ENCODE peak calls at places on chromosomes 2 and 18, in ten cellular contexts. One of them, this sample, is unnamed.

GRCh38 chr18:32048507-32049091 is 30.0 kb downstream of the RNF125 start:
- DNase-seq in retina: no peak
- DNase-seq in NCI-H1092 treated with DMSO at 0.1 percent for 48 hours: no peak
- DNase-seq in activated CD4-positive, alpha-beta T cell treated with anti-CD3 and anti-CD28 coated beads, Interleukin-2, amount 50 U/mL, for 4 hours: no peak
- DNase-seq in amniotic epithelial cell: peak
- DNase-seq in SHP77: no peak
- DNase-seq in WTC11: no peak
- DNase-seq in stimulated activated naive CD8-positive, alpha-beta T cell treated with anti-CD3 and anti-CD28 coated beads, Interleukin-15, amount 100 ng/mL, for 72 hours: no peak
- DNase-seq in stimulated activated CD8-positive, alpha-beta memory T cell treated with anti-CD3 and anti-CD28 coated beads, Interleukin-15, amount 100 ng/mL, for 1 hour: no peak
- DNase-seq in HTR-8/SVneo: no peak
- DNase-seq in this sample: no peak

GRCh38 chr2:157540102-157540501 is 88.6 kb downstream of the ACVR1C start:
- DNase-seq in retina: no peak
- DNase-seq in NCI-H1092 treated with DMSO at 0.1 percent for 48 hours: no peak
- DNase-seq in activated CD4-positive, alpha-beta T cell treated with anti-CD3 and anti-CD28 coated beads, Interleukin-2, amount 50 U/mL, for 4 hours: no peak
- DNase-seq in amniotic epithelial cell: no peak
- DNase-seq in SHP77: no peak
- DNase-seq in WTC11: no peak
- DNase-seq in stimulated activated naive CD8-positive, alpha-beta T cell treated with anti-CD3 and anti-CD28 coated beads, Interleukin-15, amount 100 ng/mL, for 72 hours: no peak
- DNase-seq in stimulated activated CD8-positive, alpha-beta memory T cell treated with anti-CD3 and anti-CD28 coated beads, Interleukin-15, amount 100 ng/mL, for 1 hour: no peak
- DNase-seq in HTR-8/SVneo: no peak
- DNase-seq in this sample: no peak

GRCh38 chr18:55221577-55221976 is 262.3 kb upstream of the CCDC68 start:
- DNase-seq in retina: no peak
- DNase-seq in NCI-H1092 treated with DMSO at 0.1 percent for 48 hours: no peak
- DNase-seq in activated CD4-positive, alpha-beta T cell treated with anti-CD3 and anti-CD28 coated beads, Interleukin-2, amount 50 U/mL, for 4 hours: no peak
- DNase-seq in amniotic epithelial cell: no peak
- DNase-seq in SHP77: no peak
- DNase-seq in WTC11: no peak
- DNase-seq in stimulated activated naive CD8-positive, alpha-beta T cell treated with anti-CD3 and anti-CD28 coated beads, Interleukin-15, amount 100 ng/mL, for 72 hours: no peak
- DNase-seq in stimulated activated CD8-positive, alpha-beta memory T cell treated with anti-CD3 and anti-CD28 coated beads, Interleukin-15, amount 100 ng/mL, for 1 hour: no peak
- DNase-seq in HTR-8/SVneo: no peak
- DNase-seq in this sample: no peak

GRCh38 chr18:62586148-62586774 is 63.4 kb downstream of the ZCCHC2 start:
- DNase-seq in retina: peak
- DNase-seq in NCI-H1092 treated with DMSO at 0.1 percent for 48 hours: peak
- DNase-seq in activated CD4-positive, alpha-beta T cell treated with anti-CD3 and anti-CD28 coated beads, Interleukin-2, amount 50 U/mL, for 4 hours: peak
- DNase-seq in amniotic epithelial cell: peak
- DNase-seq in SHP77: peak
- DNase-seq in WTC11: peak
- DNase-seq in stimulated activated naive CD8-positive, alpha-beta T cell treated with anti-CD3 and anti-CD28 coated beads, Interleukin-15, amount 100 ng/mL, for 72 hours: peak
- DNase-seq in stimulated activated CD8-positive, alpha-beta memory T cell treated with anti-CD3 and anti-CD28 coated beads, Interleukin-15, amount 100 ng/mL, for 1 hour: peak
- DNase-seq in HTR-8/SVneo: peak
- DNase-seq in this sample: peak

GRCh38 chr2:189086710-189087109 is 92.9 kb downstream of the COL5A2 start:
- DNase-seq in retina: no peak
- DNase-seq in NCI-H1092 treated with DMSO at 0.1 percent for 48 hours: no peak
- DNase-seq in activated CD4-positive, alpha-beta T cell treated with anti-CD3 and anti-CD28 coated beads, Interleukin-2, amount 50 U/mL, for 4 hours: no peak
- DNase-seq in amniotic epithelial cell: peak
- DNase-seq in SHP77: no peak
- DNase-seq in WTC11: no peak
- DNase-seq in stimulated activated naive CD8-positive, alpha-beta T cell treated with anti-CD3 and anti-CD28 coated beads, Interleukin-15, amount 100 ng/mL, for 72 hours: no peak
- DNase-seq in stimulated activated CD8-positive, alpha-beta memory T cell treated with anti-CD3 and anti-CD28 coated beads, Interleukin-15, amount 100 ng/mL, for 1 hour: no peak
- DNase-seq in HTR-8/SVneo: peak
- DNase-seq in this sample: no peak

GRCh38 chr2:19409001-19409400 is 50.6 kb upstream of the OSR1 start:
- DNase-seq in retina: no peak
- DNase-seq in NCI-H1092 treated with DMSO at 0.1 percent for 48 hours: no peak
- DNase-seq in activated CD4-positive, alpha-beta T cell treated with anti-CD3 and anti-CD28 coated beads, Interleukin-2, amount 50 U/mL, for 4 hours: no peak
- DNase-seq in amniotic epithelial cell: peak
- DNase-seq in SHP77: no peak
- DNase-seq in WTC11: no peak
- DNase-seq in stimulated activated naive CD8-positive, alpha-beta T cell treated with anti-CD3 and anti-CD28 coated beads, Interleukin-15, amount 100 ng/mL, for 72 hours: no peak
- DNase-seq in stimulated activated CD8-positive, alpha-beta memory T cell treated with anti-CD3 and anti-CD28 coated beads, Interleukin-15, amount 100 ng/mL, for 1 hour: no peak
- DNase-seq in HTR-8/SVneo: no peak
- DNase-seq in this sample: no peak

GRCh38 chr2:132766573-132766972 is 96.6 kb upstream of the LYPD1 start:
- DNase-seq in retina: no peak
- DNase-seq in NCI-H1092 treated with DMSO at 0.1 percent for 48 hours: no peak
- DNase-seq in activated CD4-positive, alpha-beta T cell treated with anti-CD3 and anti-CD28 coated beads, Interleukin-2, amount 50 U/mL, for 4 hours: no peak
- DNase-seq in amniotic epithelial cell: no peak
- DNase-seq in SHP77: no peak
- DNase-seq in WTC11: no peak
- DNase-seq in stimulated activated naive CD8-positive, alpha-beta T cell treated with anti-CD3 and anti-CD28 coated beads, Interleukin-15, amount 100 ng/mL, for 72 hours: no peak
- DNase-seq in stimulated activated CD8-positive, alpha-beta memory T cell treated with anti-CD3 and anti-CD28 coated beads, Interleukin-15, amount 100 ng/mL, for 1 hour: no peak
- DNase-seq in HTR-8/SVneo: no peak
- DNase-seq in this sample: peak

GRCh38 chr18:3921826-3922225 is 471.9 kb downstream of the TGIF1 start:
- DNase-seq in retina: no peak
- DNase-seq in NCI-H1092 treated with DMSO at 0.1 percent for 48 hours: no peak
- DNase-seq in activated CD4-positive, alpha-beta T cell treated with anti-CD3 and anti-CD28 coated beads, Interleukin-2, amount 50 U/mL, for 4 hours: no peak
- DNase-seq in amniotic epithelial cell: no peak
- DNase-seq in SHP77: no peak
- DNase-seq in WTC11: no peak
- DNase-seq in stimulated activated naive CD8-positive, alpha-beta T cell treated with anti-CD3 and anti-CD28 coated beads, Interleukin-15, amount 100 ng/mL, for 72 hours: no peak
- DNase-seq in stimulated activated CD8-positive, alpha-beta memory T cell treated with anti-CD3 and anti-CD28 coated beads, Interleukin-15, amount 100 ng/mL, for 1 hour: no peak
- DNase-seq in HTR-8/SVneo: no peak
- DNase-seq in this sample: no peak

GRCh38 chr2:108978709-108979111 is 10.3 kb downstream of the EDAR start:
- DNase-seq in retina: peak
- DNase-seq in NCI-H1092 treated with DMSO at 0.1 percent for 48 hours: peak
- DNase-seq in activated CD4-positive, alpha-beta T cell treated with anti-CD3 and anti-CD28 coated beads, Interleukin-2, amount 50 U/mL, for 4 hours: no peak
- DNase-seq in amniotic epithelial cell: no peak
- DNase-seq in SHP77: no peak
- DNase-seq in WTC11: no peak
- DNase-seq in stimulated activated naive CD8-positive, alpha-beta T cell treated with anti-CD3 and anti-CD28 coated beads, Interleukin-15, amount 100 ng/mL, for 72 hours: no peak
- DNase-seq in stimulated activated CD8-positive, alpha-beta memory T cell treated with anti-CD3 and anti-CD28 coated beads, Interleukin-15, amount 100 ng/mL, for 1 hour: no peak
- DNase-seq in HTR-8/SVneo: no peak
- DNase-seq in this sample: peak

GRCh38 chr2:230748087-230748486 is 35.4 kb downstream of the CAB39 start:
- DNase-seq in retina: no peak
- DNase-seq in NCI-H1092 treated with DMSO at 0.1 percent for 48 hours: no peak
- DNase-seq in activated CD4-positive, alpha-beta T cell treated with anti-CD3 and anti-CD28 coated beads, Interleukin-2, amount 50 U/mL, for 4 hours: no peak
- DNase-seq in amniotic epithelial cell: no peak
- DNase-seq in SHP77: no peak
- DNase-seq in WTC11: no peak
- DNase-seq in stimulated activated naive CD8-positive, alpha-beta T cell treated with anti-CD3 and anti-CD28 coated beads, Interleukin-15, amount 100 ng/mL, for 72 hours: no peak
- DNase-seq in stimulated activated CD8-positive, alpha-beta memory T cell treated with anti-CD3 and anti-CD28 coated beads, Interleukin-15, amount 100 ng/mL, for 1 hour: no peak
- DNase-seq in HTR-8/SVneo: no peak
- DNase-seq in this sample: no peak

GRCh38 chr18:43303376-43303775 is 26.1 kb upstream of the SYT4 start:
- DNase-seq in retina: no peak
- DNase-seq in NCI-H1092 treated with DMSO at 0.1 percent for 48 hours: no peak
- DNase-seq in activated CD4-positive, alpha-beta T cell treated with anti-CD3 and anti-CD28 coated beads, Interleukin-2, amount 50 U/mL, for 4 hours: no peak
- DNase-seq in amniotic epithelial cell: no peak
- DNase-seq in SHP77: peak
- DNase-seq in WTC11: no peak
- DNase-seq in stimulated activated naive CD8-positive, alpha-beta T cell treated with anti-CD3 and anti-CD28 coated beads, Interleukin-15, amount 100 ng/mL, for 72 hours: no peak
- DNase-seq in stimulated activated CD8-positive, alpha-beta memory T cell treated with anti-CD3 and anti-CD28 coated beads, Interleukin-15, amount 100 ng/mL, for 1 hour: no peak
- DNase-seq in HTR-8/SVneo: no peak
- DNase-seq in this sample: no peak

GRCh38 chr2:53784431-53784830 is 2.3 kb downstream of the ASB3 start:
- DNase-seq in retina: no peak
- DNase-seq in NCI-H1092 treated with DMSO at 0.1 percent for 48 hours: no peak
- DNase-seq in activated CD4-positive, alpha-beta T cell treated with anti-CD3 and anti-CD28 coated beads, Interleukin-2, amount 50 U/mL, for 4 hours: no peak
- DNase-seq in amniotic epithelial cell: no peak
- DNase-seq in SHP77: no peak
- DNase-seq in WTC11: no peak
- DNase-seq in stimulated activated naive CD8-positive, alpha-beta T cell treated with anti-CD3 and anti-CD28 coated beads, Interleukin-15, amount 100 ng/mL, for 72 hours: no peak
- DNase-seq in stimulated activated CD8-positive, alpha-beta memory T cell treated with anti-CD3 and anti-CD28 coated beads, Interleukin-15, amount 100 ng/mL, for 1 hour: no peak
- DNase-seq in HTR-8/SVneo: no peak
- DNase-seq in this sample: no peak

GRCh38 chr2:241636983-241637232 is at the start of gene THAP4:
- DNase-seq in retina: no peak
- DNase-seq in NCI-H1092 treated with DMSO at 0.1 percent for 48 hours: no peak
- DNase-seq in activated CD4-positive, alpha-beta T cell treated with anti-CD3 and anti-CD28 coated beads, Interleukin-2, amount 50 U/mL, for 4 hours: peak
- DNase-seq in amniotic epithelial cell: peak
- DNase-seq in SHP77: peak
- DNase-seq in WTC11: no peak
- DNase-seq in stimulated activated naive CD8-positive, alpha-beta T cell treated with anti-CD3 and anti-CD28 coated beads, Interleukin-15, amount 100 ng/mL, for 72 hours: no peak
- DNase-seq in stimulated activated CD8-positive, alpha-beta memory T cell treated with anti-CD3 and anti-CD28 coated beads, Interleukin-15, amount 100 ng/mL, for 1 hour: no peak
- DNase-seq in HTR-8/SVneo: peak
- DNase-seq in this sample: no peak

GRCh38 chr2:108620656-108621055 is 86.4 kb downstream of the LIMS1 start:
- DNase-seq in retina: peak
- DNase-seq in NCI-H1092 treated with DMSO at 0.1 percent for 48 hours: peak
- DNase-seq in activated CD4-positive, alpha-beta T cell treated with anti-CD3 and anti-CD28 coated beads, Interleukin-2, amount 50 U/mL, for 4 hours: no peak
- DNase-seq in amniotic epithelial cell: no peak
- DNase-seq in SHP77: no peak
- DNase-seq in WTC11: no peak
- DNase-seq in stimulated activated naive CD8-positive, alpha-beta T cell treated with anti-CD3 and anti-CD28 coated beads, Interleukin-15, amount 100 ng/mL, for 72 hours: no peak
- DNase-seq in stimulated activated CD8-positive, alpha-beta memory T cell treated with anti-CD3 and anti-CD28 coated beads, Interleukin-15, amount 100 ng/mL, for 1 hour: no peak
- DNase-seq in HTR-8/SVneo: no peak
- DNase-seq in this sample: no peak

GRCh38 chr2:205461169-205461568 is 221.1 kb upstream of the NRP2 start:
- DNase-seq in retina: no peak
- DNase-seq in NCI-H1092 treated with DMSO at 0.1 percent for 48 hours: no peak
- DNase-seq in activated CD4-positive, alpha-beta T cell treated with anti-CD3 and anti-CD28 coated beads, Interleukin-2, amount 50 U/mL, for 4 hours: no peak
- DNase-seq in amniotic epithelial cell: no peak
- DNase-seq in SHP77: no peak
- DNase-seq in WTC11: no peak
- DNase-seq in stimulated activated naive CD8-positive, alpha-beta T cell treated with anti-CD3 and anti-CD28 coated beads, Interleukin-15, amount 100 ng/mL, for 72 hours: no peak
- DNase-seq in stimulated activated CD8-positive, alpha-beta memory T cell treated with anti-CD3 and anti-CD28 coated beads, Interleukin-15, amount 100 ng/mL, for 1 hour: no peak
- DNase-seq in HTR-8/SVneo: no peak
- DNase-seq in this sample: no peak